ENCODE peak calls at places on chromosomes 1 and 21, in eight cellular contexts. One of them, this sample, is unnamed.

GRCh38 chr1:168372857-168373520 is 92.3 kb downstream of the TBX19 start:
- DNase-seq in dorsolateral prefrontal cortex: no peak
- DNase-seq in stimulated activated CD4-positive, alpha-beta T cell treated with anti-CD3 and anti-CD28 coated beads, Interleukin-1b, Interleukin-23, amount 100 ng/mL, for 48 hours: no peak
- DNase-seq in Kasumi-1: no peak
- DNase-seq in stimulated activated CD8-positive, alpha-beta memory T cell treated with anti-CD3 and anti-CD28 coated beads, Interleukin-2, amount 100 ng/mL, for 1 hour: no peak
- DNase-seq in nucleus accumbens: no peak
- DNase-seq in astrocyte of the cerebellum: no peak
- DNase-seq in mesendoderm: peak
- DNase-seq in this sample: no peak

GRCh38 chr1:116131866-116132605 is 20.8 kb downstream of the MAB21L3 start:
- DNase-seq in dorsolateral prefrontal cortex: no peak
- DNase-seq in stimulated activated CD4-positive, alpha-beta T cell treated with anti-CD3 and anti-CD28 coated beads, Interleukin-1b, Interleukin-23, amount 100 ng/mL, for 48 hours: no peak
- DNase-seq in Kasumi-1: no peak
- DNase-seq in stimulated activated CD8-positive, alpha-beta memory T cell treated with anti-CD3 and anti-CD28 coated beads, Interleukin-2, amount 100 ng/mL, for 1 hour: no peak
- DNase-seq in nucleus accumbens: no peak
- DNase-seq in astrocyte of the cerebellum: no peak
- DNase-seq in mesendoderm: no peak
- DNase-seq in this sample: no peak

GRCh38 chr1:118047650-118048224 is 118.2 kb downstream of the WDR3 start:
- DNase-seq in dorsolateral prefrontal cortex: no peak
- DNase-seq in stimulated activated CD4-positive, alpha-beta T cell treated with anti-CD3 and anti-CD28 coated beads, Interleukin-1b, Interleukin-23, amount 100 ng/mL, for 48 hours: no peak
- DNase-seq in Kasumi-1: no peak
- DNase-seq in stimulated activated CD8-positive, alpha-beta memory T cell treated with anti-CD3 and anti-CD28 coated beads, Interleukin-2, amount 100 ng/mL, for 1 hour: no peak
- DNase-seq in nucleus accumbens: no peak
- DNase-seq in astrocyte of the cerebellum: no peak
- DNase-seq in mesendoderm: no peak
- DNase-seq in this sample: no peak

GRCh38 chr1:30618335-30618747 is 105.0 kb downstream of the MATN1 start:
- DNase-seq in dorsolateral prefrontal cortex: no peak
- DNase-seq in stimulated activated CD4-positive, alpha-beta T cell treated with anti-CD3 and anti-CD28 coated beads, Interleukin-1b, Interleukin-23, amount 100 ng/mL, for 48 hours: no peak
- DNase-seq in Kasumi-1: no peak
- DNase-seq in stimulated activated CD8-positive, alpha-beta memory T cell treated with anti-CD3 and anti-CD28 coated beads, Interleukin-2, amount 100 ng/mL, for 1 hour: no peak
- DNase-seq in nucleus accumbens: no peak
- DNase-seq in astrocyte of the cerebellum: no peak
- DNase-seq in mesendoderm: peak
- DNase-seq in this sample: no peak

GRCh38 chr1:231093158-231093922 is 53.3 kb upstream of the FAM89A start:
- DNase-seq in dorsolateral prefrontal cortex: peak
- DNase-seq in stimulated activated CD4-positive, alpha-beta T cell treated with anti-CD3 and anti-CD28 coated beads, Interleukin-1b, Interleukin-23, amount 100 ng/mL, for 48 hours: no peak
- DNase-seq in Kasumi-1: no peak
- DNase-seq in stimulated activated CD8-positive, alpha-beta memory T cell treated with anti-CD3 and anti-CD28 coated beads, Interleukin-2, amount 100 ng/mL, for 1 hour: no peak
- DNase-seq in nucleus accumbens: peak
- DNase-seq in astrocyte of the cerebellum: no peak
- DNase-seq in mesendoderm: peak
- DNase-seq in this sample: no peak

GRCh38 chr1:243946946-243947345 is 96.9 kb upstream of the AKT3 start:
- DNase-seq in dorsolateral prefrontal cortex: no peak
- DNase-seq in stimulated activated CD4-positive, alpha-beta T cell treated with anti-CD3 and anti-CD28 coated beads, Interleukin-1b, Interleukin-23, amount 100 ng/mL, for 48 hours: peak
- DNase-seq in Kasumi-1: peak
- DNase-seq in stimulated activated CD8-positive, alpha-beta memory T cell treated with anti-CD3 and anti-CD28 coated beads, Interleukin-2, amount 100 ng/mL, for 1 hour: no peak
- DNase-seq in nucleus accumbens: peak
- DNase-seq in astrocyte of the cerebellum: no peak
- DNase-seq in mesendoderm: peak
- DNase-seq in this sample: no peak

GRCh38 chr1:200468264-200469001 is 58.6 kb upstream of the ZNF281 start:
- DNase-seq in dorsolateral prefrontal cortex: no peak
- DNase-seq in stimulated activated CD4-positive, alpha-beta T cell treated with anti-CD3 and anti-CD28 coated beads, Interleukin-1b, Interleukin-23, amount 100 ng/mL, for 48 hours: no peak
- DNase-seq in Kasumi-1: no peak
- DNase-seq in stimulated activated CD8-positive, alpha-beta memory T cell treated with anti-CD3 and anti-CD28 coated beads, Interleukin-2, amount 100 ng/mL, for 1 hour: no peak
- DNase-seq in nucleus accumbens: no peak
- DNase-seq in astrocyte of the cerebellum: no peak
- DNase-seq in mesendoderm: no peak
- DNase-seq in this sample: no peak

GRCh38 chr1:51210055-51210454 is 26.0 kb upstream of the RNF11 start:
- DNase-seq in dorsolateral prefrontal cortex: no peak
- DNase-seq in stimulated activated CD4-positive, alpha-beta T cell treated with anti-CD3 and anti-CD28 coated beads, Interleukin-1b, Interleukin-23, amount 100 ng/mL, for 48 hours: no peak
- DNase-seq in Kasumi-1: no peak
- DNase-seq in stimulated activated CD8-positive, alpha-beta memory T cell treated with anti-CD3 and anti-CD28 coated beads, Interleukin-2, amount 100 ng/mL, for 1 hour: no peak
- DNase-seq in nucleus accumbens: no peak
- DNase-seq in astrocyte of the cerebellum: no peak
- DNase-seq in mesendoderm: no peak
- DNase-seq in this sample: no peak

GRCh38 chr1:151852733-151853132 is 779 bp downstream of the THEM5 start:
- DNase-seq in dorsolateral prefrontal cortex: no peak
- DNase-seq in stimulated activated CD4-positive, alpha-beta T cell treated with anti-CD3 and anti-CD28 coated beads, Interleukin-1b, Interleukin-23, amount 100 ng/mL, for 48 hours: no peak
- DNase-seq in Kasumi-1: no peak
- DNase-seq in stimulated activated CD8-positive, alpha-beta memory T cell treated with anti-CD3 and anti-CD28 coated beads, Interleukin-2, amount 100 ng/mL, for 1 hour: no peak
- DNase-seq in nucleus accumbens: no peak
- DNase-seq in astrocyte of the cerebellum: no peak
- DNase-seq in mesendoderm: no peak
- DNase-seq in this sample: no peak

GRCh38 chr1:17596651-17597509 is 57.4 kb downstream of the ARHGEF10L start:
- DNase-seq in dorsolateral prefrontal cortex: no peak
- DNase-seq in stimulated activated CD4-positive, alpha-beta T cell treated with anti-CD3 and anti-CD28 coated beads, Interleukin-1b, Interleukin-23, amount 100 ng/mL, for 48 hours: no peak
- DNase-seq in Kasumi-1: no peak
- DNase-seq in stimulated activated CD8-positive, alpha-beta memory T cell treated with anti-CD3 and anti-CD28 coated beads, Interleukin-2, amount 100 ng/mL, for 1 hour: no peak
- DNase-seq in nucleus accumbens: no peak
- DNase-seq in astrocyte of the cerebellum: no peak
- DNase-seq in mesendoderm: peak
- DNase-seq in this sample: no peak

GRCh38 chr1:161706483-161707347 is at the start of gene FCRLA:
- DNase-seq in dorsolateral prefrontal cortex: no peak
- DNase-seq in stimulated activated CD4-positive, alpha-beta T cell treated with anti-CD3 and anti-CD28 coated beads, Interleukin-1b, Interleukin-23, amount 100 ng/mL, for 48 hours: no peak
- DNase-seq in Kasumi-1: peak
- DNase-seq in stimulated activated CD8-positive, alpha-beta memory T cell treated with anti-CD3 and anti-CD28 coated beads, Interleukin-2, amount 100 ng/mL, for 1 hour: no peak
- DNase-seq in nucleus accumbens: no peak
- DNase-seq in astrocyte of the cerebellum: peak
- DNase-seq in mesendoderm: no peak
- DNase-seq in this sample: no peak

GRCh38 chr1:165152727-165153126 is 203.8 kb downstream of the LMX1A start:
- DNase-seq in dorsolateral prefrontal cortex: no peak
- DNase-seq in stimulated activated CD4-positive, alpha-beta T cell treated with anti-CD3 and anti-CD28 coated beads, Interleukin-1b, Interleukin-23, amount 100 ng/mL, for 48 hours: no peak
- DNase-seq in Kasumi-1: no peak
- DNase-seq in stimulated activated CD8-positive, alpha-beta memory T cell treated with anti-CD3 and anti-CD28 coated beads, Interleukin-2, amount 100 ng/mL, for 1 hour: no peak
- DNase-seq in nucleus accumbens: no peak
- DNase-seq in astrocyte of the cerebellum: no peak
- DNase-seq in mesendoderm: peak
- DNase-seq in this sample: no peak

GRCh38 chr1:2301607-2302291 is 73.6 kb downstream of the SKI start:
- DNase-seq in dorsolateral prefrontal cortex: no peak
- DNase-seq in stimulated activated CD4-positive, alpha-beta T cell treated with anti-CD3 and anti-CD28 coated beads, Interleukin-1b, Interleukin-23, amount 100 ng/mL, for 48 hours: no peak
- DNase-seq in Kasumi-1: no peak
- DNase-seq in stimulated activated CD8-positive, alpha-beta memory T cell treated with anti-CD3 and anti-CD28 coated beads, Interleukin-2, amount 100 ng/mL, for 1 hour: no peak
- DNase-seq in nucleus accumbens: no peak
- DNase-seq in astrocyte of the cerebellum: no peak
- DNase-seq in mesendoderm: no peak
- DNase-seq in this sample: no peak

GRCh38 chr1:222631611-222632208 is 13.8 kb downstream of the MIA3 start:
- DNase-seq in dorsolateral prefrontal cortex: no peak
- DNase-seq in stimulated activated CD4-positive, alpha-beta T cell treated with anti-CD3 and anti-CD28 coated beads, Interleukin-1b, Interleukin-23, amount 100 ng/mL, for 48 hours: no peak
- DNase-seq in Kasumi-1: no peak
- DNase-seq in stimulated activated CD8-positive, alpha-beta memory T cell treated with anti-CD3 and anti-CD28 coated beads, Interleukin-2, amount 100 ng/mL, for 1 hour: no peak
- DNase-seq in nucleus accumbens: no peak
- DNase-seq in astrocyte of the cerebellum: no peak
- DNase-seq in mesendoderm: no peak
- DNase-seq in this sample: no peak

GRCh38 chr1:180288232-180288818 is 58.3 kb downstream of the LHX4 start:
- DNase-seq in dorsolateral prefrontal cortex: no peak
- DNase-seq in stimulated activated CD4-positive, alpha-beta T cell treated with anti-CD3 and anti-CD28 coated beads, Interleukin-1b, Interleukin-23, amount 100 ng/mL, for 48 hours: no peak
- DNase-seq in Kasumi-1: no peak
- DNase-seq in stimulated activated CD8-positive, alpha-beta memory T cell treated with anti-CD3 and anti-CD28 coated beads, Interleukin-2, amount 100 ng/mL, for 1 hour: no peak
- DNase-seq in nucleus accumbens: no peak
- DNase-seq in astrocyte of the cerebellum: no peak
- DNase-seq in mesendoderm: no peak
- DNase-seq in this sample: no peak

GRCh38 chr1:202162418-202163280 is 2.2 kb upstream of the PTPN7 start:
- DNase-seq in dorsolateral prefrontal cortex: no peak
- DNase-seq in stimulated activated CD4-positive, alpha-beta T cell treated with anti-CD3 and anti-CD28 coated beads, Interleukin-1b, Interleukin-23, amount 100 ng/mL, for 48 hours: no peak
- DNase-seq in Kasumi-1: peak
- DNase-seq in stimulated activated CD8-positive, alpha-beta memory T cell treated with anti-CD3 and anti-CD28 coated beads, Interleukin-2, amount 100 ng/mL, for 1 hour: no peak
- DNase-seq in nucleus accumbens: no peak
- DNase-seq in astrocyte of the cerebellum: no peak
- DNase-seq in mesendoderm: no peak
- DNase-seq in this sample: no peak

GRCh38 chr1:162305969-162306368 is 70.7 kb downstream of the SPATA46 start:
- DNase-seq in dorsolateral prefrontal cortex: no peak
- DNase-seq in stimulated activated CD4-positive, alpha-beta T cell treated with anti-CD3 and anti-CD28 coated beads, Interleukin-1b, Interleukin-23, amount 100 ng/mL, for 48 hours: no peak
- DNase-seq in Kasumi-1: no peak
- DNase-seq in stimulated activated CD8-positive, alpha-beta memory T cell treated with anti-CD3 and anti-CD28 coated beads, Interleukin-2, amount 100 ng/mL, for 1 hour: no peak
- DNase-seq in nucleus accumbens: no peak
- DNase-seq in astrocyte of the cerebellum: no peak
- DNase-seq in mesendoderm: no peak
- DNase-seq in this sample: no peak

GRCh38 chr1:100811808-100812207 is 82.8 kb downstream of the EXTL2 start:
- DNase-seq in dorsolateral prefrontal cortex: no peak
- DNase-seq in stimulated activated CD4-positive, alpha-beta T cell treated with anti-CD3 and anti-CD28 coated beads, Interleukin-1b, Interleukin-23, amount 100 ng/mL, for 48 hours: no peak
- DNase-seq in Kasumi-1: no peak
- DNase-seq in stimulated activated CD8-positive, alpha-beta memory T cell treated with anti-CD3 and anti-CD28 coated beads, Interleukin-2, amount 100 ng/mL, for 1 hour: no peak
- DNase-seq in nucleus accumbens: no peak
- DNase-seq in astrocyte of the cerebellum: no peak
- DNase-seq in mesendoderm: no peak
- DNase-seq in this sample: no peak

GRCh38 chr1:229129306-229130027 is 141.4 kb upstream of the RAB4A start:
- DNase-seq in dorsolateral prefrontal cortex: no peak
- DNase-seq in stimulated activated CD4-positive, alpha-beta T cell treated with anti-CD3 and anti-CD28 coated beads, Interleukin-1b, Interleukin-23, amount 100 ng/mL, for 48 hours: no peak
- DNase-seq in Kasumi-1: no peak
- DNase-seq in stimulated activated CD8-positive, alpha-beta memory T cell treated with anti-CD3 and anti-CD28 coated beads, Interleukin-2, amount 100 ng/mL, for 1 hour: no peak
- DNase-seq in nucleus accumbens: no peak
- DNase-seq in astrocyte of the cerebellum: no peak
- DNase-seq in mesendoderm: peak
- DNase-seq in this sample: no peak

GRCh38 chr1:206467915-206468314 is 2.4 kb upstream of the IKBKE start:
- DNase-seq in dorsolateral prefrontal cortex: no peak
- DNase-seq in stimulated activated CD4-positive, alpha-beta T cell treated with anti-CD3 and anti-CD28 coated beads, Interleukin-1b, Interleukin-23, amount 100 ng/mL, for 48 hours: no peak
- DNase-seq in Kasumi-1: peak
- DNase-seq in stimulated activated CD8-positive, alpha-beta memory T cell treated with anti-CD3 and anti-CD28 coated beads, Interleukin-2, amount 100 ng/mL, for 1 hour: no peak
- DNase-seq in nucleus accumbens: peak
- DNase-seq in astrocyte of the cerebellum: no peak
- DNase-seq in mesendoderm: no peak
- DNase-seq in this sample: peak

GRCh38 chr1:74508449-74508848 is 4.0 kb downstream of the LRRC53 start:
- DNase-seq in dorsolateral prefrontal cortex: no peak
- DNase-seq in stimulated activated CD4-positive, alpha-beta T cell treated with anti-CD3 and anti-CD28 coated beads, Interleukin-1b, Interleukin-23, amount 100 ng/mL, for 48 hours: no peak
- DNase-seq in Kasumi-1: no peak
- DNase-seq in stimulated activated CD8-positive, alpha-beta memory T cell treated with anti-CD3 and anti-CD28 coated beads, Interleukin-2, amount 100 ng/mL, for 1 hour: no peak
- DNase-seq in nucleus accumbens: no peak
- DNase-seq in astrocyte of the cerebellum: no peak
- DNase-seq in mesendoderm: peak
- DNase-seq in this sample: no peak

GRCh38 chr21:25759573-25759972 is 24.8 kb downstream of the GABPA start:
- DNase-seq in dorsolateral prefrontal cortex: no peak
- DNase-seq in stimulated activated CD4-positive, alpha-beta T cell treated with anti-CD3 and anti-CD28 coated beads, Interleukin-1b, Interleukin-23, amount 100 ng/mL, for 48 hours: no peak
- DNase-seq in Kasumi-1: no peak
- DNase-seq in stimulated activated CD8-positive, alpha-beta memory T cell treated with anti-CD3 and anti-CD28 coated beads, Interleukin-2, amount 100 ng/mL, for 1 hour: no peak
- DNase-seq in nucleus accumbens: no peak
- DNase-seq in astrocyte of the cerebellum: no peak
- DNase-seq in mesendoderm: no peak
- DNase-seq in this sample: no peak

GRCh38 chr1:110787328-110788071 is 85.4 kb upstream of the CD53 start:
- DNase-seq in dorsolateral prefrontal cortex: no peak
- DNase-seq in stimulated activated CD4-positive, alpha-beta T cell treated with anti-CD3 and anti-CD28 coated beads, Interleukin-1b, Interleukin-23, amount 100 ng/mL, for 48 hours: peak
- DNase-seq in Kasumi-1: no peak
- DNase-seq in stimulated activated CD8-positive, alpha-beta memory T cell treated with anti-CD3 and anti-CD28 coated beads, Interleukin-2, amount 100 ng/mL, for 1 hour: no peak
- DNase-seq in nucleus accumbens: no peak
- DNase-seq in astrocyte of the cerebellum: no peak
- DNase-seq in mesendoderm: no peak
- DNase-seq in this sample: no peak

GRCh38 chr21:34765619-34766018 is 96.8 kb downstream of the CLIC6 start:
- DNase-seq in dorsolateral prefrontal cortex: no peak
- DNase-seq in stimulated activated CD4-positive, alpha-beta T cell treated with anti-CD3 and anti-CD28 coated beads, Interleukin-1b, Interleukin-23, amount 100 ng/mL, for 48 hours: no peak
- DNase-seq in Kasumi-1: no peak
- DNase-seq in stimulated activated CD8-positive, alpha-beta memory T cell treated with anti-CD3 and anti-CD28 coated beads, Interleukin-2, amount 100 ng/mL, for 1 hour: no peak
- DNase-seq in nucleus accumbens: no peak
- DNase-seq in astrocyte of the cerebellum: no peak
- DNase-seq in mesendoderm: no peak
- DNase-seq in this sample: no peak

GRCh38 chr1:228058981-228059535 is 23.4 kb upstream of the ARF1 start:
- DNase-seq in dorsolateral prefrontal cortex: no peak
- DNase-seq in stimulated activated CD4-positive, alpha-beta T cell treated with anti-CD3 and anti-CD28 coated beads, Interleukin-1b, Interleukin-23, amount 100 ng/mL, for 48 hours: peak
- DNase-seq in Kasumi-1: no peak
- DNase-seq in stimulated activated CD8-positive, alpha-beta memory T cell treated with anti-CD3 and anti-CD28 coated beads, Interleukin-2, amount 100 ng/mL, for 1 hour: no peak
- DNase-seq in nucleus accumbens: no peak
- DNase-seq in astrocyte of the cerebellum: no peak
- DNase-seq in mesendoderm: no peak
- DNase-seq in this sample: no peak

GRCh38 chr1:65495137-65495536 is 74.7 kb downstream of the LEPR start:
- DNase-seq in dorsolateral prefrontal cortex: no peak
- DNase-seq in stimulated activated CD4-positive, alpha-beta T cell treated with anti-CD3 and anti-CD28 coated beads, Interleukin-1b, Interleukin-23, amount 100 ng/mL, for 48 hours: no peak
- DNase-seq in Kasumi-1: no peak
- DNase-seq in stimulated activated CD8-positive, alpha-beta memory T cell treated with anti-CD3 and anti-CD28 coated beads, Interleukin-2, amount 100 ng/mL, for 1 hour: no peak
- DNase-seq in nucleus accumbens: no peak
- DNase-seq in astrocyte of the cerebellum: no peak
- DNase-seq in mesendoderm: no peak
- DNase-seq in this sample: no peak

GRCh38 chr1:107935396-107936064 is 29.4 kb downstream of the VAV3 start:
- DNase-seq in dorsolateral prefrontal cortex: no peak
- DNase-seq in stimulated activated CD4-positive, alpha-beta T cell treated with anti-CD3 and anti-CD28 coated beads, Interleukin-1b, Interleukin-23, amount 100 ng/mL, for 48 hours: peak
- DNase-seq in Kasumi-1: peak
- DNase-seq in stimulated activated CD8-positive, alpha-beta memory T cell treated with anti-CD3 and anti-CD28 coated beads, Interleukin-2, amount 100 ng/mL, for 1 hour: no peak
- DNase-seq in nucleus accumbens: no peak
- DNase-seq in astrocyte of the cerebellum: no peak
- DNase-seq in mesendoderm: peak
- DNase-seq in this sample: no peak

GRCh38 chr21:14569868-14570267 is 23.8 kb upstream of the SAMSN1 start:
- DNase-seq in dorsolateral prefrontal cortex: no peak
- DNase-seq in stimulated activated CD4-positive, alpha-beta T cell treated with anti-CD3 and anti-CD28 coated beads, Interleukin-1b, Interleukin-23, amount 100 ng/mL, for 48 hours: no peak
- DNase-seq in Kasumi-1: no peak
- DNase-seq in stimulated activated CD8-positive, alpha-beta memory T cell treated with anti-CD3 and anti-CD28 coated beads, Interleukin-2, amount 100 ng/mL, for 1 hour: no peak
- DNase-seq in nucleus accumbens: no peak
- DNase-seq in astrocyte of the cerebellum: no peak
- DNase-seq in mesendoderm: no peak
- DNase-seq in this sample: no peak

GRCh38 chr1:33256701-33257387 is 552 bp downstream of the ZNF362 start:
- DNase-seq in dorsolateral prefrontal cortex: peak
- DNase-seq in stimulated activated CD4-positive, alpha-beta T cell treated with anti-CD3 and anti-CD28 coated beads, Interleukin-1b, Interleukin-23, amount 100 ng/mL, for 48 hours: peak
- DNase-seq in Kasumi-1: peak
- DNase-seq in stimulated activated CD8-positive, alpha-beta memory T cell treated with anti-CD3 and anti-CD28 coated beads, Interleukin-2, amount 100 ng/mL, for 1 hour: no peak
- DNase-seq in nucleus accumbens: no peak
- DNase-seq in astrocyte of the cerebellum: peak
- DNase-seq in mesendoderm: peak
- DNase-seq in this sample: peak

GRCh38 chr1:52306227-52307006 is 59.6 kb downstream of the CC2D1B start:
- DNase-seq in dorsolateral prefrontal cortex: no peak
- DNase-seq in stimulated activated CD4-positive, alpha-beta T cell treated with anti-CD3 and anti-CD28 coated beads, Interleukin-1b, Interleukin-23, amount 100 ng/mL, for 48 hours: no peak
- DNase-seq in Kasumi-1: no peak
- DNase-seq in stimulated activated CD8-positive, alpha-beta memory T cell treated with anti-CD3 and anti-CD28 coated beads, Interleukin-2, amount 100 ng/mL, for 1 hour: no peak
- DNase-seq in nucleus accumbens: no peak
- DNase-seq in astrocyte of the cerebellum: no peak
- DNase-seq in mesendoderm: no peak
- DNase-seq in this sample: no peak

GRCh38 chr21:46284077-46284644 is 1.2 kb downstream of the MCM3AP start:
- DNase-seq in dorsolateral prefrontal cortex: no peak
- DNase-seq in stimulated activated CD4-positive, alpha-beta T cell treated with anti-CD3 and anti-CD28 coated beads, Interleukin-1b, Interleukin-23, amount 100 ng/mL, for 48 hours: no peak
- DNase-seq in Kasumi-1: peak
- DNase-seq in stimulated activated CD8-positive, alpha-beta memory T cell treated with anti-CD3 and anti-CD28 coated beads, Interleukin-2, amount 100 ng/mL, for 1 hour: no peak
- DNase-seq in nucleus accumbens: no peak
- DNase-seq in astrocyte of the cerebellum: no peak
- DNase-seq in mesendoderm: no peak
- DNase-seq in this sample: no peak

GRCh38 chr1:233440952-233441401 is 113.5 kb downstream of the MAP3K21 start:
- DNase-seq in dorsolateral prefrontal cortex: peak
- DNase-seq in stimulated activated CD4-positive, alpha-beta T cell treated with anti-CD3 and anti-CD28 coated beads, Interleukin-1b, Interleukin-23, amount 100 ng/mL, for 48 hours: no peak
- DNase-seq in Kasumi-1: peak
- DNase-seq in stimulated activated CD8-positive, alpha-beta memory T cell treated with anti-CD3 and anti-CD28 coated beads, Interleukin-2, amount 100 ng/mL, for 1 hour: no peak
- DNase-seq in nucleus accumbens: peak
- DNase-seq in astrocyte of the cerebellum: peak
- DNase-seq in mesendoderm: peak
- DNase-seq in this sample: no peak

GRCh38 chr1:56972971-56973370 is 7.2 kb upstream of the C8B start:
- DNase-seq in dorsolateral prefrontal cortex: no peak
- DNase-seq in stimulated activated CD4-positive, alpha-beta T cell treated with anti-CD3 and anti-CD28 coated beads, Interleukin-1b, Interleukin-23, amount 100 ng/mL, for 48 hours: no peak
- DNase-seq in Kasumi-1: no peak
- DNase-seq in stimulated activated CD8-positive, alpha-beta memory T cell treated with anti-CD3 and anti-CD28 coated beads, Interleukin-2, amount 100 ng/mL, for 1 hour: no peak
- DNase-seq in nucleus accumbens: no peak
- DNase-seq in astrocyte of the cerebellum: no peak
- DNase-seq in mesendoderm: no peak
- DNase-seq in this sample: no peak

GRCh38 chr1:243268284-243268653 is 12.4 kb downstream of the SDCCAG8 start:
- DNase-seq in dorsolateral prefrontal cortex: no peak
- DNase-seq in stimulated activated CD4-positive, alpha-beta T cell treated with anti-CD3 and anti-CD28 coated beads, Interleukin-1b, Interleukin-23, amount 100 ng/mL, for 48 hours: no peak
- DNase-seq in Kasumi-1: no peak
- DNase-seq in stimulated activated CD8-positive, alpha-beta memory T cell treated with anti-CD3 and anti-CD28 coated beads, Interleukin-2, amount 100 ng/mL, for 1 hour: no peak
- DNase-seq in nucleus accumbens: no peak
- DNase-seq in astrocyte of the cerebellum: peak
- DNase-seq in mesendoderm: no peak
- DNase-seq in this sample: no peak